ENCODE peak calls at places on chromosome 15, in seven cellular contexts. K, B, F, V, C, X and A are unnamed samples.
A peak's percentile ranks its signal among the peaks of the same experiment; 100 is the strongest.

GRCh38 chr15:40306908-40307307 is 827 bp downstream of the PLCB2 start:
- DNase-seq in X (no peak), V (no peak), C (no peak), K (no peak), B (no peak), F (no peak), A (no peak)

GRCh38 chr15:39885099-39885777 is 34.8 kb downstream of the GPR176 start:
- DNase-seq in X (no peak), C (no peak), B (no peak), K (no peak), F (no peak), V (no peak), A (no peak)

GRCh38 chr15:80252281-80252619 is 237 bp upstream of the CTXND1 start:
- DNase-seq in B (no peak), K (no peak), F (no peak), V (no peak), X (no peak), C (no peak), A (no peak)

GRCh38 chr15:57861039-57861638 is 154.6 kb downstream of the POLR2M start:
- DNase-seq in X (no peak), F (no peak), V (no peak), C (peak; percentile 51), B (no peak), K (peak; percentile 6), A (no peak)

GRCh38 chr15:63599401-63600000 is 2.3 kb downstream of the FBXL22 start:
- DNase-seq in B (peak; percentile 73), F (peak; percentile 66), X (peak; percentile 57), K (peak; percentile 64), V (no peak), C (peak; percentile 48), A (no peak)

GRCh38 chr15:48946088-48946839 is 17.5 kb downstream of the SHC4 start:
- DNase-seq in B (no peak), X (no peak), C (no peak), V (no peak), F (no peak), K (no peak), A (no peak)

GRCh38 chr15:63430766-63431451 is 49.3 kb upstream of the CA12 start:
- DNase-seq in X (no peak), B (no peak), K (no peak), F (no peak), C (no peak), V (no peak), A (no peak)

GRCh38 chr15:76140069-76140454 is 80.3 kb downstream of the TMEM266 start:
- DNase-seq in B (no peak), X (no peak), F (peak; percentile 42), C (peak; percentile 21), K (no peak), V (no peak), A (no peak)

GRCh38 chr15:70257573-70258220 is 160.0 kb upstream of the TLE3 start:
- DNase-seq in X (no peak), V (no peak), F (no peak), C (no peak), K (no peak), B (no peak), A (no peak)

GRCh38 chr15:48592929-48593328 is 52.6 kb downstream of the FBN1 start:
- DNase-seq in V (no peak), C (no peak), B (no peak), F (no peak), K (no peak), X (no peak), A (no peak)

GRCh38 chr15:98856540-98856907 is 151.1 kb downstream of the PGPEP1L start:
- DNase-seq in B (no peak), F (no peak), X (no peak), V (no peak), C (no peak), K (no peak), A (no peak)

GRCh38 chr15:100230784-100231183 is 111.0 kb downstream of the ADAMTS17 start:
- DNase-seq in C (no peak), K (no peak), B (peak; percentile 45), X (no peak), V (no peak), F (no peak), A (no peak)

GRCh38 chr15:60708684-60709083 is 229.7 kb upstream of the ICE2 start:
- DNase-seq in C (no peak), K (no peak), F (no peak), V (no peak), X (no peak), B (no peak), A (no peak)

DNA sequence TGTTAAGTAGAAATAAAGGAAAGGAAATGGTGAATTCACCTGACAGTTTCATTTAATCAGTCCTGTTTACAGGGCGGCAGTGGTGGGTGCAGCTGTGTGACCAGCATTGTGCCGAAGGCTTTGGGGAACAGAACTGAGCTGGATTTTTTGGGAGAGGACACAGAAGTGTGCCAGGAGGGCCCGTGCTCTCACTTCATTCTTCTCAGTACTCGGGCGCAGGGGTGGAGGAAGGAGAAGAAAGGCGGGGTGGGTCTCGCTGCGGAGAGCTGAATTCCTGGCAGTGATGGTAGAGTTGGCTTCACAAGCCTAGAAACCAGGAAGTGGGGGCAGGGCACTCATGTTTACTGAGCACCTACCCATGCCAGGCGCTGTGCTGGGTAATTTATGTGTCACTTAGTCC is 64.6 kb downstream of the CRTC3 start:
- DNase-seq in B (peak; percentile 79), K (peak; percentile 57), X (peak; percentile 68), C (no peak), V (peak; percentile 91), F (peak; percentile 48), A (peak; percentile 83)
- TF ChIP-seq CTCF in B (no peak), K (no peak), X (no peak), C (no peak), V (no peak), F (no peak), A (no peak)

GRCh38 chr15:91945385-91945784 is 91.9 kb downstream of the SLCO3A1 start:
- DNase-seq in B (no peak), V (no peak), C (no peak), K (no peak), F (no peak), X (no peak), A (no peak)
- H3K4me3 ChIP-seq in B (no peak overlapping the region), V (no peak overlapping the region), C (no peak overlapping the region), K (no peak overlapping the region), F (no peak overlapping the region), X (no peak overlapping the region), A (no peak overlapping the region)

GRCh38 chr15:50181206-50181982 is 602 bp upstream of the SLC27A2 start:
- DNase-seq in K (no peak), X (no peak), C (no peak), F (no peak), B (no peak), V (no peak), A (no peak)

GRCh38 chr15:50180578-50180977 is 1.4 kb upstream of the SLC27A2 start:
- DNase-seq in F (no peak), X (no peak), B (no peak), V (no peak), C (no peak), K (no peak), A (no peak)

GRCh38 chr15:50182233-50183013 is 427 bp downstream of the SLC27A2 start:
- DNase-seq in V (no peak), C (peak; percentile 61), F (peak; percentile 22), K (peak; percentile 34), B (no peak), X (no peak), A (no peak)

GRCh38 chr15:50183112-50183794 is 1.3 kb downstream of the SLC27A2 start:
- DNase-seq in K (no peak), V (no peak), F (no peak), B (no peak), C (no peak), X (no peak), A (no peak)

DNA sequence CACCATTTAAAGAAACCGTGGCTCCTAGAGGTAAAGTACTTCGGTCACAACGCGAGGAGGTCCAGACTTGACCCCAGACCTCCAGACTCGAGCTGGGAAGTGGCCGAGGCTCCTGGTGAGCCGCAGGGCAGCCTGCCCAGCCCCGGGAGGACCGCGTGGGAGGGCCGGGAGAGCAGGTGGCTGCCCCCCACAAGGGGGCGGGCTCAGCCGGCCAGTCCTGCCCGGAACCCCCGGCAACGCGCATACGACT is at the start of gene SLC27A2:
- DNase-seq in K (peak; percentile 68), X (no peak), B (no peak), F (no peak), V (no peak), C (peak; percentile 76), A (no peak)
- TF ChIP-seq CTCF in K (peak; percentile 53), X (no peak), B (peak; percentile 9), F (peak; percentile 38), V (no peak), C (peak; percentile 58), A (no peak)

DNA sequence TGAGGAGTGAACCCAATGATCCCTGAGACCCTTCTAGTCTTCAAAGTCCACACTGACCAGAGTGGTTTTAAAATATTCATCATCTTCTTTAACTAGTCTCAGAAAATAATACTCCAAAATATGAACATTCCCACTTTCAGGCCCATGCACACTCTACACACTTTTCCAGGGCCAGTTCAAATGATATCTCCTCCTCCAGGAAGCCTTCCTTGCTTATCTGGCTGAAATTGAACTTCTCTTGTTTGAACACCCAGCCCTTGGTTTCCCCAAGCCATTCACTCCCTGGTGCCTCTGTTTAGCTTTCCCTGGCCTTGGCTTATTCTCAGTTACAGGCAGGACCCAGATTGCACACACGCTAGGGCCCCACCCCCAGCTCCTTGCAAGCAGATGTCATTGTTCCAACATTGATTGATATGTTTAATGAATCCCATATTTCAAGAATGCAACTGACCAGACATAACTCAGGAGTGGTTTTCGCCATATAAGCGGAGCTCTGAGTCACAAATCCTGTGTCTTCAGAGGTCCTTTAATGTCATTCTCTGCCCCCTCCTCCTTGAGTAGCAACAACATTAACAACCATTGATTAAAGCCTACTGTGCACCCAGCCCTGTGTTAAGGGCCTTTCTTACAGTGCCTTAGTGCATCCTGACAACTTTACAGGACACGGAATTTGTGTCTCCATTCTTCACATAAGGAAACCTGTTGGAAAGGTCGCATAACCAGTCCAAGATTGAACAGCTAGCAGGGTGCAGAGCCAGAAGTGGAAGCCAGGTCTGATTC is 2.1 kb downstream of the ITGA11 start:
- DNase-seq in C (no peak), X (no peak), B (peak; percentile 11), F (no peak), V (peak; percentile 59), K (no peak), A (peak; percentile 56)
- H3K4me3 ChIP-seq in C (no peak overlapping the region), X (no peak overlapping the region), B (no peak overlapping the region), F (no peak overlapping the region), V (peak overlapping the region; percentile 71), K (no peak overlapping the region), A (no peak overlapping the region)